ENCODE peak calls at places on chromosomes 11 and 22, in five cellular contexts. Z is fibroblast of the aortic adventitia; K is CD8-positive, alpha-beta memory T cell; W is NCI-H524; P is activated CD8-positive, alpha-beta memory T cell treated with anti-CD3 and anti-CD28 coated beads for 4 hours. N is an unnamed sample.

GRCh38 chr11:119975561-119976152 is 162.3 kb downstream of the TRIM29 start:
- DNase-seq in W (peak), P (no peak), Z (no peak), K (no peak), N (no peak)

GRCh38 chr22:20463324-20464095 is 25.9 kb upstream of the SCARF2 start:
- DNase-seq in Z (no peak), P (no peak), W (peak), K (peak), N (peak)

GRCh38 chr22:37314315-37315046 is 32.2 kb downstream of the CYTH4 start:
- DNase-seq in K (no peak), P (no peak), W (no peak), Z (no peak), N (no peak)

GRCh38 chr11:27456140-27456801 is 16.3 kb downstream of the LGR4 start:
- DNase-seq in W (no peak), P (no peak), K (no peak), Z (peak), N (no peak)

GRCh38 chr11:118139578-118139977 is 13.0 kb downstream of the SCN4B start:
- DNase-seq in Z (peak), P (no peak), W (no peak), K (no peak), N (no peak)

GRCh38 chr11:120747801-120748484 is 236.4 kb downstream of the GRIK4 start:
- DNase-seq in Z (no peak), W (peak), P (no peak), K (no peak), N (no peak)

GRCh38 chr22:40250608-40251007 is 72.9 kb downstream of the TNRC6B start:
- DNase-seq in P (no peak), W (no peak), Z (no peak), K (no peak), N (no peak)

GRCh38 chr11:62823677-62824076 is 8.2 kb downstream of the STX5 start:
- DNase-seq in W (no peak), K (no peak), P (no peak), Z (no peak), N (no peak)

GRCh38 chr22:17862646-17863181 is 88.4 kb upstream of the BID start:
- DNase-seq in P (no peak), W (no peak), K (no peak), Z (no peak), N (no peak)

GRCh38 chr11:75422248-75423231 is 10.5 kb downstream of the KLHL35 start:
- DNase-seq in K (no peak), P (no peak), W (no peak), Z (no peak), N (no peak)